ENCODE peak calls at places on chromosome 1, in nine cellular contexts. G, F, B, O, M, Y, T, Q and U are unnamed samples.

GRCh38 chr1:223000549-223001135 is 142.4 kb downstream of the TLR5 start:
- DNase-seq in G (no peak), F (no peak), B (no peak), O (no peak), M (peak; percentile 63), Y (peak; percentile 12), T (no peak), Q (no peak), U (no peak)

GRCh38 chr1:204151562-204152309 is at the start of gene ETNK2:
- DNase-seq in G (peak; percentile 68), F (peak; percentile 89), B (peak; percentile 65), O (peak; percentile 83), M (peak; percentile 90), Y (peak; percentile 56), T (peak; percentile 88), Q (peak; percentile 46), U (peak; percentile 25)

GRCh38 chr1:241253491-241253890 is 103.5 kb downstream of the RGS7 start:
- DNase-seq in G (no peak), F (no peak), B (no peak), O (no peak), M (no peak), Y (peak; percentile 1), T (no peak), Q (no peak), U (no peak)

GRCh38 chr1:153553691-153554608 is 4.9 kb upstream of the S100A3 start:
- DNase-seq in G (peak; percentile 15), F (no peak), B (no peak), O (no peak), M (no peak), Y (no peak), T (no peak), Q (no peak), U (peak; percentile 54)

GRCh38 chr1:220768127-220768601 is 18.5 kb upstream of the MTARC1 start:
- DNase-seq in G (no peak), F (no peak), B (no peak), O (no peak), M (peak; percentile 91), Y (no peak), T (no peak), Q (peak; percentile 66), U (no peak)

GRCh38 chr1:58839871-58840835 is 56.3 kb upstream of the JUN start:
- DNase-seq in G (no peak), F (no peak), B (no peak), O (no peak), M (no peak), Y (peak; percentile 56), T (no peak), Q (no peak), U (no peak)

GRCh38 chr1:146016891-146017290 is 4.6 kb downstream of the HJV start:
- DNase-seq in G (no peak), F (no peak), B (no peak), O (no peak), M (no peak), Y (no peak), T (no peak), Q (no peak), U (no peak)

GRCh38 chr1:151639466-151639865 is 27.6 kb downstream of the SNX27 start:
- DNase-seq in G (no peak), F (no peak), B (no peak), O (no peak), M (no peak), Y (peak; percentile 50), T (no peak), Q (no peak), U (no peak)

DNA sequence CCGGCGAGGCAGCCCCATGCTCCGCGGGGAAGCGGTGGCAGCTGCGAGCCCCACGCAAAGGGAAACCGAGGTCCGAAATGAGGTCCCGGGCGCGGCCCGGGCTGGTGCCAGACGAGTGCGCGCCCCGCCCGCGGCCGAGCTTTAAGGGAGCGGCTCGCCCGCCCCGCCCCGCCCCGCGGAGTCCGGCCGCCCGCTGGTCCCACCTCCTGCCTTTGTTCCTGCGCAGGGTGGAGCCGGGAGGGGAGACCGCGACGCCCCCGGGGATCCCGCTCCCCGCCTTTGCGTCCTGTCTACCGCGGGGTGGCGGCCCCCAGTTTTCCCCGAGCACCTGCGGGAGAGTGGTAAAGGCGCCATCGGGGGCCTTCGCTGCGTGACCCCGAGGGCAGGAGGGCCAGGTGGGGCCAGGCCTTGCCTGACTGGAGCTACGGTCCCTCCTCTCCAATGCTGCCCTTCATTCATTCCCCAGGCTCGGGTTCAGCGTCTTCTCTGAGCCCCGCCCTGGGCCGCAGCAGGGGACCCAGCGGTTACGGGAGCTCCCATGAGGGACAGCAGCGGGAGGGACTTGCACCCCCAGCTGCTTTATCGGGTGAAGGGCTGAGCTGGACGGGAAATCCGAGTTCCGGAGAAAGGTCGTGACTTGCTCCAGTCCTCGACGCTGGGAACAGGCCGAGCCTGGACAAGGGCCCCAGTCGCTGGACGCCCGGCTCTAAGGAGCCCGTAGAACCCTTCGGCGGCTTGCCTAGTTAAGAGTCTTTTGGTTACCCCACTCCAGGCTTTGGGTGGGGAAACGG is at the start of gene HES2:
- DNase-seq in G (no peak), F (no peak), B (peak; percentile 65), O (no peak), M (no peak), Y (no peak), T (no peak), Q (peak; percentile 84), U (peak; percentile 31)
- TF ChIP-seq POLR2A in G (no peak), F (no peak), B (no peak), O (no peak), M (no peak), Y (no peak), T (no peak), Q (peak; percentile 20), U (no peak)

DNA sequence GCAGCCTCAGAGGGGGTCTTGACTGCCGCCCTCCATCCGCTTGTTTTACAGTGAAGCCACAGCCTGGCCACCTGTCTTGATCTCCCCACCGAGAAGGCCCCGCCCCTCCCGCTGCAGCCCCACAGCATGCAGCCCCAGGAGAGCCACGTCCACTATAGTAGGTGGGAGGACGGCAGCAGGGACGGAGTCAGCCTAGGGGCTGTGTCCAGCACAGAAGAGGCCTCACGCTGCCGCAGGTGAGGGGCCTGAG is 2.6 kb downstream of the SMIM1 start:
- DNase-seq in G (no peak), F (no peak), B (no peak), O (no peak), M (no peak), Y (no peak), T (no peak), Q (no peak), U (peak; percentile 81)
- TF ChIP-seq POLR2A in G (no peak), F (no peak), B (no peak), O (no peak), M (no peak), Y (no peak), T (no peak), Q (no peak), U (no peak)

GRCh38 chr1:1683104-1683905 is 9.3 kb downstream of the SLC35E2B start:
- DNase-seq in G (no peak), F (no peak), B (no peak), O (peak; percentile 53), M (peak; percentile 38), Y (no peak), T (no peak), Q (no peak), U (no peak)

GRCh38 chr1:1680912-1681273 is 11.7 kb downstream of the SLC35E2B start:
- DNase-seq in G (no peak), F (no peak), B (no peak), O (peak; percentile 32), M (peak; percentile 16), Y (no peak), T (no peak), Q (no peak), U (no peak)

GRCh38 chr1:1678581-1679380 is 13.8 kb downstream of the SLC35E2B start:
- DNase-seq in G (no peak), F (no peak), B (no peak), O (peak; percentile 85), M (peak; percentile 89), Y (no peak), T (no peak), Q (peak; percentile 56), U (peak; percentile 42)

GRCh38 chr1:1680031-1680911 is 12.3 kb downstream of the SLC35E2B start:
- DNase-seq in G (no peak), F (no peak), B (no peak), O (peak; percentile 74), M (peak; percentile 44), Y (no peak), T (no peak), Q (no peak), U (no peak)

GRCh38 chr1:1677718-1678580 is 14.6 kb downstream of the SLC35E2B start:
- DNase-seq in G (peak; percentile 57), F (no peak), B (no peak), O (peak; percentile 88), M (peak; percentile 52), Y (no peak), T (no peak), Q (peak; percentile 73), U (no peak)
- TF ChIP-seq POLR2A in G (no peak), F (no peak), B (no peak), O (no peak), M (no peak), Y (no peak), T (no peak), Q (no peak), U (no peak)

GRCh38 chr1:67918067-67918466 is 84.8 kb upstream of the GNG12 start:
- DNase-seq in G (no peak), F (no peak), B (no peak), O (no peak), M (no peak), Y (no peak), T (no peak), Q (no peak), U (no peak)

GRCh38 chr1:67916439-67916886 is 83.2 kb upstream of the GNG12 start:
- DNase-seq in G (no peak), F (no peak), B (no peak), O (no peak), M (no peak), Y (no peak), T (no peak), Q (no peak), U (no peak)

GRCh38 chr1:67919714-67920113 is 86.4 kb upstream of the GNG12 start:
- DNase-seq in G (no peak), F (no peak), B (no peak), O (no peak), M (no peak), Y (no peak), T (no peak), Q (no peak), U (no peak)

GRCh38 chr1:67923074-67923473 is 89.8 kb upstream of the GNG12 start:
- DNase-seq in G (no peak), F (no peak), B (no peak), O (no peak), M (no peak), Y (no peak), T (no peak), Q (no peak), U (no peak)

DNA sequence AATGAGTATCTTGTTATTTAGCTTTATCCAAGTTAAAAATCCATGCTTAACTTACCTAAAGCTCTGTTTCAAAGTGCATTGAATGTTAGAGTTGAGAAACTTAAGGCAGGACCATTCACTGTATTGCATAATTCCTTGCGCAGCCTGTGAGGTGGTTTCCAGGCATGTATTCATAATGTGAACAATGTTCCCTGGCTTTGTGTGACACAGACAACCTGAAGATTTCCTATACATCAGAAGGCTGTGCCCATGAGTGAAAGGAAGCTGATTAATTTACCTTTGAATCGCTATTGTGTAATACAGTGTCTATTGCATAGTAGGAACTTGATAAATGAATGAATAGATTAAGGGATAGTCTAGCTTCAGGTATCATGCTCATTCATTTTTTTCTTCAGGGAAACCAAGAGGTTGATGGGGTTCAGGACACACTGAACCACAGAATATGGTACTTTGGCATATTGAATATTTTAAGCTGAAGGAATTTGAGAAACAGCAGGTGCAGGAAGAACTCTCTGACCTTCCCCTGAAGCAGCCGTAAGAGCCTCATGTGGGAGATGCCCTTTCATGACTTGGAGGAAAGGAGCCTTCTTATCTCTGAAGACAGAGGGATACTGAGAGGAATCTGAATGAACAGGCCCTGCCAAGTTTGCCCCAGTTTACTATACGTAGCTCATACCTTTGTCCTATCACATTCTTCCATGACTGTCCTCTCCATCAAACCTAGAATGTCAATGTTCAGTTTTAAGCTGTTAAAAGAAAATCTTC is 88.6 kb upstream of the GNG12 start:
- DNase-seq in G (no peak), F (no peak), B (no peak), O (no peak), M (no peak), Y (peak; percentile 36), T (no peak), Q (no peak), U (no peak)
- TF ChIP-seq POLR2A in G (no peak), F (no peak), B (no peak), O (no peak), M (no peak), Y (no peak), T (no peak), Q (no peak), U (no peak)